ENCODE peak calls at places on chromosomes 5 and 9, in five cellular contexts. X is CD4-positive, CD25-positive, alpha-beta regulatory T cell; A is neural progenitor cell; R is neuronal stem cell; S is PC-3. O is an unnamed sample. For H3K4me1, the result is how much of the 10 kb centered on the place peaks cover.

GRCh38 chr9:20111173-20111843 is 322.5 kb upstream of the SLC24A2 start:
- DNase-seq in X (no peak), S (no peak), A (no peak), R (no peak), O (no peak)

GRCh38 chr9:21801683-21802417 is 586 bp upstream of the MTAP start:
- DNase-seq in S (peak), A (peak), X (peak), R (peak), O (no peak)

GRCh38 chr9:130895481-130896232 is 955 bp downstream of the QRFP start:
- DNase-seq in S (no peak), A (peak), X (no peak), R (no peak), O (no peak)

GRCh38 chr9:91047529-91047928 is 245.9 kb downstream of the SYK start:
- DNase-seq in A (no peak), X (peak), R (no peak), S (no peak), O (peak)

GRCh38 chr5:142283304-142283703 is 41.5 kb downstream of the SPRY4 start:
- DNase-seq in X (no peak), R (no peak), A (no peak), S (no peak), O (no peak)

GRCh38 chr9:98787766-98788335 is 8.5 kb downstream of the ANKS6 start:
- DNase-seq in R (no peak), S (no peak), A (no peak), X (no peak), O (no peak)

GRCh38 chr5:78641060-78641474 is 7.5 kb downstream of the LHFPL2 start:
- DNase-seq in R (no peak), S (no peak), A (no peak), X (no peak), O (no peak)

GRCh38 chr9:86352440-86353106 is 1.6 kb downstream of the TUT7 start:
- DNase-seq in R (no peak), A (no peak), S (no peak), X (peak), O (peak)

GRCh38 chr9:2263665-2264064 is 248.5 kb downstream of the SMARCA2 start:
- DNase-seq in S (no peak), R (no peak), A (no peak), X (no peak), O (no peak)

GRCh38 chr5:72156921-72157320 is 49.6 kb downstream of the MAP1B start:
- DNase-seq in S (peak), X (no peak), A (no peak), R (no peak), O (no peak)

GRCh38 chr5:112935675-112936074 is 13.6 kb upstream of the REEP5 start:
- DNase-seq in S (peak), X (no peak), A (no peak), R (no peak), O (no peak)

GRCh38 chr9:72954431-72955420 is 1.9 kb upstream of the ALDH1A1 start:
- DNase-seq in R (no peak), X (no peak), S (no peak), A (no peak), O (no peak)

GRCh38 chr9:68530618-68531017 is 10.1 kb downstream of the TMEM252 start:
- DNase-seq in A (peak), S (no peak), R (no peak), X (no peak), O (no peak)

GRCh38 chr9:122468735-122469134 is 9.0 kb downstream of the OR1J1 start:
- DNase-seq in S (no peak), R (no peak), X (no peak), A (no peak), O (no peak)

GRCh38 chr5:54895816-54896341 is 89.5 kb downstream of the ESM1 start:
- DNase-seq in X (no peak), A (peak), S (peak), R (peak), O (no peak)

GRCh38 chr5:147887026-147887627 is 8.6 kb downstream of the SCGB3A2 start:
- DNase-seq in S (peak), R (no peak), X (no peak), A (peak), O (no peak)

GRCh38 chr9:83675466-83675865 is 32.3 kb downstream of the UBQLN1 start:
- DNase-seq in S (no peak), A (no peak), X (no peak), R (no peak), O (no peak)

GRCh38 chr5:170732685-170733084 is 50.8 kb upstream of the GABRP start:
- DNase-seq in X (no peak), R (no peak), A (no peak), S (no peak), O (no peak)

GRCh38 chr9:123069010-123069481 is 35.6 kb downstream of the GPR21 start:
- DNase-seq in X (no peak), R (no peak), S (no peak), A (no peak), O (no peak)

GRCh38 chr5:79133121-79133656 is 21.6 kb downstream of the BHMT start:
- DNase-seq in X (peak), R (peak), S (peak), A (peak), O (peak)

GRCh38 chr9:132670359-132670815 is at the start of gene GTF3C4:
- DNase-seq in R (peak), A (peak), S (peak), X (peak), O (peak)
- H3K4me3 ChIP-seq in R (peak), A (peak), S (peak), X (peak), O (peak)

GRCh38 chr5:157215143-157215825 is 34.6 kb downstream of the ITK start:
- DNase-seq in S (no peak), A (no peak), X (no peak), R (no peak), O (no peak)

GRCh38 chr5:157215826-157216167 is 35.2 kb downstream of the ITK start:
- DNase-seq in S (no peak), A (no peak), X (no peak), R (no peak), O (no peak)

GRCh38 chr5:157212307-157212706 is 31.7 kb downstream of the ITK start:
- DNase-seq in X (no peak), R (no peak), A (no peak), S (no peak), O (no peak)

GRCh38 chr5:157214399-157214798 is 33.8 kb downstream of the ITK start:
- DNase-seq in A (no peak), X (no peak), S (no peak), R (no peak), O (no peak)

GRCh38 chr5:157213527-157214243 is 33.0 kb downstream of the ITK start:
- DNase-seq in S (no peak), A (no peak), R (no peak), X (no peak), O (no peak)
- H3K4me1 ChIP-seq in S (under half), A (under half), R (under half), X (half or more), O (half or more)

DNA sequence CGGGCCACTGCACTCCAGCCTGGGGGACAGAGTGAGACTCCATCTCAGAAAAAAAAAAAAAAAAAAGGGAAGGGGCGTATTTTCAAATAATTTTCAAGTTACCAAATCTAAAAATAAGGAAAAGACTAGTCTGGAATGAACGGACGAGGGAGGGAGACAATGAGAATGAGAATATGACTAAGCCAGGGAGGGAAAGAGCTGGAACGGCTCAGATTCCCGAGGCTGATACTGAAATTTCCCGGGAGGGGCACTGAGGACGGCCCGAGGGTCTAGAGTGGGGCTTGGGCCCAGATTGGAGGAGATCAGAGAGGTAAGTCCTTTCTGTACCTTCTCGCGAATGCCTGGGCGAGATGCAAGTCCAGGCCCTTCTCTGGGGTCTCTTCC is 3.4 kb upstream of the CCIN start:
- DNase-seq in X (no peak), S (peak), A (no peak), R (no peak), O (no peak)
- H3K4me3 ChIP-seq in X (no peak), S (peak), A (no peak), R (no peak), O (no peak)

GRCh38 chr5:10601246-10602030 is 37.6 kb downstream of the ANKRD33B start:
- DNase-seq in R (no peak), X (no peak), S (peak), A (no peak), O (no peak)

GRCh38 chr5:10600629-10601245 is 36.9 kb downstream of the ANKRD33B start:
- DNase-seq in A (no peak), X (no peak), R (no peak), S (peak), O (no peak)

GRCh38 chr5:10596886-10597451 is 33.1 kb downstream of the ANKRD33B start:
- DNase-seq in S (no peak), R (no peak), A (no peak), X (no peak), O (no peak)

GRCh38 chr5:10599828-10600227 is 36.0 kb downstream of the ANKRD33B start:
- DNase-seq in R (no peak), X (no peak), S (peak), A (no peak), O (no peak)

DNA sequence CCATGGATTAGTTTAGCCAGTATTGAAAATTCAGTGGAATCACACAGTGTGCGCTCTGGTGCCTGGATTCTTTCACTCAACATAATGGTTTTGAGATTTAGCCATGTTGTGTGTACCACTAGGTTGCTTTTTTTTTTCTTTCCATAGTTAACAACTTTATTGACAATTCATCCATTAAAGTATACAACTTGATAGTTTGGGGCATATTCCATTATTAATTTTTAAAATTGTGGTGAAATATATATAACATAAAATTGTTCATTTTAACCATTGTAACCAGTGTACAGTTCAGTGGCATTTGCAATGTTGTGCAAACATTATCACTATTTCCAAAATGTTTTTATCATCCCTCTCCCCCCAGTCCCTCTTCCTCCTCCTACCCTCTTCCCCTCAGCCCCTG is 35.2 kb downstream of the ANKRD33B start:
- DNase-seq in A (no peak), R (no peak), X (no peak), S (no peak), O (no peak)
- H3K4me1 ChIP-seq in A (under half), R (under half), X (under half), S (half or more), O (under half)

GRCh38 chr9:70419546-70420266 is 5.2 kb upstream of the KLF9 start:
- DNase-seq in R (peak), A (peak), S (peak), X (peak), O (peak)
- H3K4me3 ChIP-seq in R (peak), A (peak), S (peak), X (peak), O (peak)

DNA sequence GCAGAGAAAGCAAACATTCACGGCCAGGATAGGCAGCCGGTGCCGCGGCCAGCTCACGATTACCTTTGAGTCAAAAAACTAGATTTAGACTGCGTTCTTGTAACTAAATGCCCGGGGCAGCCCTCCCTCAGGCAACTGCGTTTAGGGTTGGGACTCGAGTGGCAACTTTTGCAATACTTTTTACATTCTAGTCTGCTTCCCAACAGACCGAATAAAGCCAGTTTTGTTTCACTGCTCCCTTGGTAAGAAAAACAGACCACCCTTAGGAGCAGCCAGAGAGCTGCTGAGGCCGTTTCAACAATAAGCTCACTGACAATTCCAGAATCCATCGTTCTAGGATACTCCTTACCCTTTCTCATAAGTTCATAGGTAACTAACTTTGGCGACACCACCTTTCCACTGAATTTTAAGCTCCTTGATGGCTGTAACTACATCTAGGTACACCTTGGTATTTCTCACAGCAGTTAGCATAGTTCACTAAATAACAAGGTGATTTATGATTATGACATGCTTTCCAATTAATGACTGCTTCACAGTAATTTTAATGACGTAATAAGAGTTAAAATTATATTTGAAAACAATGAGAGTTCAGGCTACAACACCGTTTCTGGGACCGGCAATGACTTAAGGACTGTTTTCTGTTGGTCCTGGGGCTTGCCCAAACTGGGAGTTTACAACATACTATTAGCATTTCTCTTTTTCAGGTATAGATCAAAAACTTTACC is 888 bp upstream of the RAPGEF6 start:
- DNase-seq in R (no peak), A (no peak), X (peak), S (no peak), O (no peak)
- H3K4me1 ChIP-seq in R (under half), A (under half), X (half or more), S (under half), O (under half)